ENCODE peak calls at places on chromosomes 6 and 20, in nine cellular contexts. R is thoracic aorta; J is keratinocyte; U is upper lobe of right lung; P is breast epithelium; Z is CD8-positive, alpha-beta memory T cell; Q is HCT116; I is lower lobe of right lung; X is fibroblast of lung. F is an unnamed sample. For H3K4me1, the result is how much of the 10 kb centered on the place peaks cover.

GRCh38 chr6:98041921-98042320 is 758.9 kb upstream of the MMS22L start:
- DNase-seq in P (no peak), R (no peak), X (no peak), U (no peak), J (no peak), I (no peak), Z (no peak), Q (no peak), F (no peak)

GRCh38 chr6:2081155-2082138 is 164.0 kb downstream of the GMDS start:
- DNase-seq in U (no peak), X (no peak), J (no peak), R (no peak), I (no peak), P (no peak), Z (no peak), Q (no peak), F (no peak)

GRCh38 chr6:152091851-152092341 is 284.4 kb downstream of the ESR1 start:
- DNase-seq in I (no peak), X (peak), Q (no peak), Z (no peak), U (no peak), R (no peak), P (no peak), J (no peak), F (no peak)

GRCh38 chr6:127100510-127101140 is 17.8 kb upstream of the RSPO3 start:
- DNase-seq in Z (no peak), U (no peak), J (no peak), I (no peak), Q (no peak), R (no peak), P (no peak), X (peak), F (no peak)

GRCh38 chr20:59831024-59831900 is 102.2 kb downstream of the SYCP2 start:
- DNase-seq in I (peak), X (no peak), J (peak), U (no peak), P (no peak), Z (no peak), R (no peak), Q (no peak), F (peak)

GRCh38 chr6:38239719-38240451 is 399.8 kb downstream of the BTBD9 start:
- DNase-seq in Z (no peak), Q (no peak), I (no peak), X (peak), J (no peak), U (no peak), R (no peak), P (no peak), F (no peak)

GRCh38 chr20:35327074-35327976 is 35.1 kb upstream of the FAM83C start:
- DNase-seq in Z (no peak), U (no peak), Q (no peak), R (no peak), I (no peak), P (no peak), X (peak), J (no peak), F (peak)

GRCh38 chr6:73873081-73873480 is 177.1 kb downstream of the CD109 start:
- DNase-seq in J (no peak), X (peak), Z (no peak), I (no peak), R (no peak), U (no peak), P (no peak), Q (no peak), F (no peak)

GRCh38 chr6:128465368-128466343 is 54.7 kb downstream of the PTPRK start:
- DNase-seq in R (no peak), Q (no peak), I (no peak), U (no peak), P (no peak), X (no peak), Z (no peak), J (no peak), F (no peak)

GRCh38 chr20:25543068-25543467 is 42.3 kb downstream of the NINL start:
- DNase-seq in P (no peak), R (no peak), X (peak), I (no peak), Q (no peak), U (no peak), J (no peak), Z (no peak), F (no peak)

GRCh38 chr20:1075564-1075963 is 42.8 kb upstream of the PSMF1 start:
- DNase-seq in I (no peak), X (no peak), U (no peak), P (no peak), Z (no peak), J (no peak), R (no peak), Q (no peak), F (no peak)

GRCh38 chr6:70735513-70735912 is 67.8 kb downstream of the SMAP1 start:
- DNase-seq in Q (no peak), X (no peak), Z (no peak), R (no peak), P (no peak), J (no peak), U (no peak), I (no peak), F (no peak)

GRCh38 chr6:40986364-40986763 is 52.7 kb downstream of the UNC5CL start:
- DNase-seq in P (no peak), J (no peak), Z (no peak), X (no peak), R (no peak), Q (no peak), I (no peak), U (no peak), F (no peak)

GRCh38 chr6:25279748-25280616 is 808 bp downstream of the CARMIL1 start:
- DNase-seq in Q (no peak), I (peak), Z (no peak), J (no peak), P (no peak), R (no peak), U (peak), X (no peak), F (peak)

GRCh38 chr20:46954490-46955038 is 59.9 kb downstream of the EYA2 start:
- DNase-seq in X (peak), Z (no peak), Q (no peak), J (no peak), I (no peak), P (peak), R (no peak), U (no peak), F (no peak)

GRCh38 chr6:44005507-44005903 is 121.7 kb downstream of the MRPL14 start:
- DNase-seq in X (no peak), U (no peak), Q (no peak), I (no peak), Z (no peak), J (no peak), R (no peak), P (no peak), F (no peak)

GRCh38 chr20:47379433-47380150 is 23.1 kb upstream of the ZMYND8 start:
- DNase-seq in U (no peak), Q (no peak), R (no peak), I (no peak), P (no peak), J (no peak), X (peak), Z (no peak), F (no peak)

GRCh38 chr20:36331182-36331581 is 25.0 kb downstream of the DLGAP4 start:
- DNase-seq in P (no peak), U (no peak), J (no peak), Q (no peak), R (no peak), I (no peak), X (no peak), Z (no peak), F (no peak)

GRCh38 chr20:51193066-51193772 is 170.3 kb upstream of the KCNG1 start:
- DNase-seq in U (no peak), R (no peak), I (no peak), P (no peak), Q (no peak), X (no peak), Z (no peak), J (no peak), F (no peak)

GRCh38 chr6:68077661-68078060 is 557.4 kb upstream of the ADGRB3 start:
- DNase-seq in Q (no peak), J (no peak), P (no peak), I (no peak), U (no peak), R (no peak), X (no peak), Z (no peak), F (no peak)

GRCh38 chr6:161542581-161542980 is 268.7 kb upstream of the AGPAT4 start:
- DNase-seq in Z (no peak), U (no peak), J (no peak), Q (no peak), R (no peak), I (no peak), P (no peak), X (no peak), F (no peak)

GRCh38 chr20:6008254-6008653 is 45.6 kb downstream of the LRRN4 start:
- DNase-seq in Q (no peak), U (no peak), J (peak), I (peak), X (peak), R (peak), Z (no peak), P (peak), F (peak)

GRCh38 chr6:10970731-10971130 is 73.4 kb downstream of the ELOVL2 start:
- DNase-seq in X (no peak), R (no peak), J (no peak), I (no peak), Z (no peak), P (no peak), Q (no peak), U (no peak), F (no peak)

GRCh38 chr6:26223213-26223612 is 136.0 kb downstream of the HFE start:
- DNase-seq in P (no peak), Z (no peak), R (no peak), X (peak), I (no peak), Q (no peak), J (no peak), U (no peak), F (no peak)

GRCh38 chr6:33162471-33162870 is 29.8 kb downstream of the COL11A2 start:
- DNase-seq in R (no peak), Z (no peak), U (no peak), P (no peak), Q (no peak), J (no peak), I (no peak), X (no peak), F (no peak)

GRCh38 chr20:63854069-63854765 is 7.1 kb upstream of the ABHD16B start:
- DNase-seq in J (no peak), R (no peak), P (no peak), X (no peak), I (no peak), U (no peak), Z (no peak), Q (no peak), F (peak)

GRCh38 chr6:48032156-48032555 is 78.8 kb downstream of the PTCHD4 start:
- DNase-seq in Z (no peak), R (no peak), U (no peak), P (no peak), Q (no peak), J (peak), I (no peak), X (peak), F (no peak)

GRCh38 chr20:44807684-44808056 is 2.7 kb downstream of the RIMS4 start:
- DNase-seq in Z (no peak), X (no peak), U (no peak), P (no peak), R (no peak), I (no peak), Q (no peak), J (no peak), F (no peak)

GRCh38 chr20:44811150-44811685 is 872 bp upstream of the RIMS4 start:
- DNase-seq in Q (no peak), P (no peak), Z (no peak), U (no peak), J (no peak), I (no peak), R (no peak), X (no peak), F (no peak)

GRCh38 chr20:44810061-44810390 is 320 bp downstream of the RIMS4 start:
- DNase-seq in J (no peak), X (no peak), U (no peak), Q (no peak), P (no peak), I (no peak), Z (no peak), R (no peak), F (no peak)

GRCh38 chr20:44810391-44811149 is at the start of gene RIMS4:
- DNase-seq in J (no peak), U (no peak), Q (no peak), X (no peak), Z (no peak), P (no peak), R (no peak), I (no peak), F (no peak)

GRCh38 chr20:44809380-44810060 is 826 bp downstream of the RIMS4 start:
- DNase-seq in Z (no peak), U (no peak), R (no peak), P (no peak), I (no peak), Q (no peak), X (no peak), J (no peak), F (no peak)
- H3K27ac ChIP-seq in Z (no peak), U (no peak), R (no peak), P (no peak), I (no peak), Q (no peak), X (no peak), J (no peak), F (no peak)

GRCh38 chr6:15451738-15452137 is 205.9 kb downstream of the JARID2 start:
- DNase-seq in Z (no peak), R (no peak), I (no peak), J (no peak), P (no peak), Q (no peak), U (no peak), X (no peak), F (no peak)
- H3K4me1 ChIP-seq in Z (under half), R (under half), I (under half), J (under half), P (under half), Q (under half), U (under half), X (under half), F (under half)

GRCh38 chr6:163323274-163323673 is 91.2 kb upstream of the QKI start:
- DNase-seq in P (no peak), J (no peak), I (no peak), R (no peak), U (no peak), Z (no peak), Q (no peak), X (no peak), F (no peak)

GRCh38 chr6:163324326-163324927 is 90.1 kb upstream of the QKI start:
- DNase-seq in Z (no peak), I (no peak), R (no peak), P (no peak), J (no peak), X (no peak), U (no peak), Q (no peak), F (no peak)

GRCh38 chr6:163321717-163322116 is 92.8 kb upstream of the QKI start:
- DNase-seq in R (no peak), P (no peak), Z (no peak), X (no peak), J (no peak), U (no peak), Q (no peak), I (no peak), F (no peak)

GRCh38 chr6:163324928-163325784 is 89.4 kb upstream of the QKI start:
- DNase-seq in R (no peak), X (peak), I (peak), U (no peak), J (no peak), P (no peak), Z (no peak), Q (no peak), F (no peak)

GRCh38 chr6:163323719-163324118 is 90.8 kb upstream of the QKI start:
- DNase-seq in P (no peak), R (no peak), Z (no peak), X (no peak), I (no peak), J (no peak), Q (no peak), U (no peak), F (no peak)
- H3K27ac ChIP-seq in P (no peak), R (no peak), Z (no peak), X (no peak), I (no peak), J (no peak), Q (no peak), U (no peak), F (no peak)

GRCh38 chr6:21132856-21133610 is 460.5 kb upstream of the SOX4 start:
- DNase-seq in I (no peak), J (no peak), Z (no peak), P (no peak), R (no peak), U (no peak), Q (no peak), X (peak), F (no peak)

GRCh38 chr6:21133902-21134301 is 459.6 kb upstream of the SOX4 start:
- DNase-seq in U (no peak), P (no peak), Q (no peak), I (no peak), Z (no peak), J (no peak), R (no peak), X (no peak), F (no peak)

GRCh38 chr6:21131406-21131805 is 462.1 kb upstream of the SOX4 start:
- DNase-seq in Q (no peak), U (no peak), Z (no peak), I (no peak), J (no peak), X (no peak), P (no peak), R (no peak), F (no peak)

GRCh38 chr6:21135484-21136005 is 458.0 kb upstream of the SOX4 start:
- DNase-seq in I (no peak), J (no peak), U (no peak), Q (no peak), Z (no peak), P (no peak), X (no peak), R (no peak), F (no peak)

GRCh38 chr6:21134401-21134800 is 459.1 kb upstream of the SOX4 start:
- DNase-seq in R (no peak), X (no peak), I (no peak), J (no peak), U (no peak), P (no peak), Q (no peak), Z (no peak), F (no peak)
- H3K4me1 ChIP-seq in R (under half), X (under half), I (under half), J (under half), U (under half), P (under half), Q (under half), Z (under half), F (under half)

DNA sequence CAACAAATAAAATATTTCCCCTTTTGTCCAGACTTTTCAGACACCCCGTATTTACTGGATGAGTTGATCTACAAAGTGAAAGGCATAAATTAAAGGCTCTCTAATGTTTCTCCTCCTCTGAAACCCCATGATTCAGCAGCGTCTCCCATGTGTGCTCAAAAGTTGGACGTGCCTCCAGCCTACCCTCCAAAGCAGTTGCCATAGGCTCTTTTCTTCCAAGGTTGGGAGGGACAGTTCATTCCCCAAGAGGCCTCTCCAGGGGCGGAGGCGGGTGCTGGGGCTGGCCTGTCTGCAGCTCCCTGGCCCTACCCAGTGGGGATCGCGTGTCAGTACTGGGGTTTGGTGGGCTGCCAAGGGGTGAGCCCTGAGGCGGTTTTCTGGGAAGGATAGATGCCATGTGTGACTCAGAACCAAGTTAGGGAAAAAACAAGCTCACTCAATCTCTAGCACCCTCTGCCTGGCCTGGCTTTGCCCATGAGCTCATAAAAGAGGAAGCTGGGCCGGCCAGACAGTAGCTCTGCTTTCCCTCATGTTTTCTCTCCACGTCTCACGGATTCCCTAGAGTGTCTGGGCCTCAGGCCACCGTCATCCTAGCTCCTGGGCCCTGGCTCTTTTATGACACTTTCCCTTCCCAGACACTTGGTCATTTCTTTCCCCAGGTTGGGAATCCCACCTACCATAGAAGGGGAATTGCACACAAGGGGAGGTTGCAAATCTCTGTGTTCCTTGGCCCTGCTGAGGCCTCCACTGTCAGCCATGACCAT is 8.0 kb upstream of the IER3 start:
- DNase-seq in Q (peak), R (peak), U (peak), Z (no peak), P (peak), X (peak), J (peak), I (peak), F (peak)
- H3K27ac ChIP-seq in Q (peak), R (peak), U (peak), Z (no peak), P (peak), X (peak), J (peak), I (peak), F (peak)

GRCh38 chr20:53842301-53843099 is 227.9 kb downstream of the BCAS1 start:
- DNase-seq in J (no peak), R (no peak), Z (peak), P (no peak), X (no peak), I (no peak), Q (no peak), U (no peak), F (no peak)
- H3K4me1 ChIP-seq in J (under half), R (under half), Z (half or more), P (under half), X (under half), I (under half), Q (under half), U (under half), F (under half)

GRCh38 chr20:20690676-20691476 is 21.6 kb downstream of the RALGAPA2 start:
- DNase-seq in U (no peak), Z (no peak), R (no peak), I (no peak), X (no peak), Q (no peak), J (no peak), P (no peak), F (no peak)
- H3K27ac ChIP-seq in U (no peak), Z (no peak), R (no peak), I (no peak), X (no peak), Q (no peak), J (no peak), P (no peak), F (no peak)

DNA sequence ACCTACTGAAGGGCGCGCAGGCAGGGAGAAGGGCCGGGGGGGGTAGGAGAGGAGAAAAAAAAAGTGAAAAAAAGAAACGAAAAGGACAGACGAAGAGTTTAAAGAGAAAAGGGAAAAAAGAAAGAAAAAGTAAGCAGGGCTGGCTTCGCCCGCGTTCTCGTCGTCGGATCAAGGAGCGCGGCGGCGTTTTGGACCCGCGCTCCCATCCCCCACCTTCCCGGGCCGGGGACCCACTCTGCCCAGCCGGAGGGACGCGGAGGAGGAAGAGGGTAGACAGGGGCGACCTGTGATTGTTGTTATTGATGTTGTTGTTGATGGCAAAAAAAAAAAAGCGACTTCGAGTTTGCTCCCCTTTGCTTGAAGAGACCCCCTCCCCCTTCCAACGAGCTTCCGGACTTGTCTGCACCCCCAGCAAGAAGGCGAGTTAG is 2.4 kb downstream of the SOX4 start:
- DNase-seq in J (no peak), Q (no peak), I (no peak), U (no peak), X (no peak), P (no peak), R (no peak), Z (no peak), F (peak)
- H3K4me1 ChIP-seq in J (under half), Q (under half), I (under half), U (under half), X (under half), P (under half), R (under half), Z (under half), F (under half)